ENCODE peak calls at places on chromosomes 5 and 9, in ten cellular contexts. J is NCI-H748 treated with DMSO at 0.1 percent for 48 hours, A is fibroblast of mammary gland, O is mucosa of descending colon, T is M059J, Y is AG08395, V is Ammon's horn, C is bronchial epithelial cell, W is astrocyte of the hippocampus, R is NCI-H524. B is an unnamed sample.

GRCh38 chr5:132334812-132335211 is 34.7 kb upstream of the SLC22A5 start:
- DNase-seq in R (no peak), W (peak), T (peak), O (no peak), J (no peak), Y (no peak), C (peak), A (peak), V (no peak), B (peak)

GRCh38 chr9:3498691-3499090 is 27.1 kb downstream of the RFX3 start:
- DNase-seq in V (peak), R (no peak), W (peak), O (no peak), Y (no peak), C (peak), T (peak), J (peak), A (peak), B (no peak)

GRCh38 chr5:77087484-77088291 is 603 bp upstream of the ZBED3 start:
- DNase-seq in R (no peak), T (no peak), O (peak), W (peak), V (peak), J (no peak), C (peak), A (no peak), Y (no peak), B (peak)

GRCh38 chr5:97009212-97009898 is 73.5 kb downstream of the LNPEP start:
- DNase-seq in T (no peak), J (no peak), O (peak), V (peak), R (peak), Y (no peak), A (peak), W (no peak), C (no peak), B (peak)

GRCh38 chr5:98072921-98073320 is 700.5 kb upstream of the RGMB start:
- DNase-seq in T (no peak), R (no peak), W (no peak), J (no peak), Y (no peak), O (no peak), A (no peak), V (no peak), C (no peak), B (no peak)

GRCh38 chr9:115115924-115116323 is 2.0 kb downstream of the TNC start:
- DNase-seq in O (no peak), V (no peak), C (peak), W (peak), T (peak), Y (peak), R (no peak), A (peak), J (no peak), B (peak)

GRCh38 chr5:130198927-130199326 is 294.7 kb downstream of the CHSY3 start:
- DNase-seq in Y (peak), V (no peak), R (peak), A (peak), O (peak), J (peak), T (peak), W (peak), C (peak), B (peak)

GRCh38 chr5:94691947-94692346 is 73.5 kb downstream of the SLF1 start:
- DNase-seq in W (peak), A (peak), O (no peak), Y (no peak), R (no peak), T (peak), C (peak), J (peak), V (peak), B (peak)

GRCh38 chr5:34042302-34042701 is 711 bp downstream of the C1QTNF3 start:
- DNase-seq in A (no peak), J (no peak), R (no peak), Y (no peak), V (peak), O (no peak), W (no peak), C (no peak), T (no peak), B (no peak)

GRCh38 chr5:179370490-179371122 is 25.3 kb upstream of the ADAMTS2 start:
- DNase-seq in T (no peak), A (no peak), W (no peak), O (no peak), R (no peak), J (no peak), V (peak), Y (no peak), C (no peak), B (no peak)

GRCh38 chr9:14768561-14769234 is 46.2 kb upstream of the CER1 start:
- DNase-seq in Y (peak), W (peak), R (peak), J (peak), C (peak), T (peak), V (peak), A (peak), O (peak), B (peak)

B was measured in amniotic epithelial cell.